ENCODE peak calls at places on chromosomes 2 and 18, in four cellular contexts. One of them, this sample, is unnamed.
A peak's percentile ranks its signal among the peaks of the same experiment; 100 is the strongest.

GRCh38 chr2:150609831-150610582 is 122.5 kb upstream of the RND3 start:
- DNase-seq in NCI-H2081: no peak
- DNase-seq in activated T-cell treated with anti-CD3 and anti-CD28 coated beads for 1 hour: no peak
- DNase-seq in ELR: peak; percentile 75
- DNase-seq in this sample: no peak

GRCh38 chr18:40962784-40963183 is 992.2 kb upstream of the PIK3C3 start:
- DNase-seq in activated T-cell treated with anti-CD3 and anti-CD28 coated beads for 1 hour: no peak
- DNase-seq in NCI-H2081: no peak
- DNase-seq in ELR: peak; percentile 58
- DNase-seq in this sample: peak; percentile 58

GRCh38 chr18:49017813-49018552 is 67.2 kb upstream of the SMAD7 start:
- DNase-seq in NCI-H2081: no peak
- DNase-seq in ELR: no peak
- DNase-seq in activated T-cell treated with anti-CD3 and anti-CD28 coated beads for 1 hour: no peak
- DNase-seq in this sample: no peak

GRCh38 chr2:42979416-42979869 is 187.1 kb upstream of the HAAO start:
- DNase-seq in NCI-H2081: no peak
- DNase-seq in activated T-cell treated with anti-CD3 and anti-CD28 coated beads for 1 hour: no peak
- DNase-seq in ELR: no peak
- DNase-seq in this sample: no peak

GRCh38 chr2:231138699-231139098 is 13.9 kb upstream of the HTR2B start:
- DNase-seq in ELR: no peak
- DNase-seq in activated T-cell treated with anti-CD3 and anti-CD28 coated beads for 1 hour: no peak
- DNase-seq in NCI-H2081: peak; percentile 80
- DNase-seq in this sample: no peak

GRCh38 chr2:7887441-7887840 is 794.4 kb upstream of the ID2 start:
- DNase-seq in NCI-H2081: no peak
- DNase-seq in activated T-cell treated with anti-CD3 and anti-CD28 coated beads for 1 hour: no peak
- DNase-seq in ELR: no peak
- DNase-seq in this sample: no peak

GRCh38 chr2:238919307-238919706 is 71.4 kb downstream of the TWIST2 start:
- DNase-seq in ELR: no peak
- DNase-seq in NCI-H2081: no peak
- DNase-seq in activated T-cell treated with anti-CD3 and anti-CD28 coated beads for 1 hour: no peak
- DNase-seq in this sample: no peak

GRCh38 chr2:226802573-226802972 is 3.0 kb upstream of the IRS1 start:
- DNase-seq in NCI-H2081: peak; percentile 76
- DNase-seq in ELR: peak; percentile 84
- DNase-seq in activated T-cell treated with anti-CD3 and anti-CD28 coated beads for 1 hour: no peak
- DNase-seq in this sample: peak; percentile 87

GRCh38 chr2:21748501-21748900 is 624.7 kb downstream of the TDRD15 start:
- DNase-seq in NCI-H2081: no peak
- DNase-seq in activated T-cell treated with anti-CD3 and anti-CD28 coated beads for 1 hour: no peak
- DNase-seq in ELR: no peak
- DNase-seq in this sample: no peak

GRCh38 chr2:189580267-189580661 is 322 bp downstream of the SLC40A1 start:
- DNase-seq in activated T-cell treated with anti-CD3 and anti-CD28 coated beads for 1 hour: no peak
- DNase-seq in NCI-H2081: no peak
- DNase-seq in ELR: peak; percentile 29
- DNase-seq in this sample: peak; percentile 2

GRCh38 chr2:46276652-46277051 is 20.6 kb upstream of the EPAS1 start:
- DNase-seq in NCI-H2081: no peak
- DNase-seq in activated T-cell treated with anti-CD3 and anti-CD28 coated beads for 1 hour: no peak
- DNase-seq in ELR: peak; percentile 56
- DNase-seq in this sample: peak; percentile 8

GRCh38 chr2:108244667-108245414 is 5.1 kb downstream of the SULT1C3 start:
- DNase-seq in ELR: no peak
- DNase-seq in NCI-H2081: no peak
- DNase-seq in activated T-cell treated with anti-CD3 and anti-CD28 coated beads for 1 hour: no peak
- DNase-seq in this sample: no peak

GRCh38 chr2:67476808-67477790 is 80.0 kb downstream of the ETAA1 start:
- DNase-seq in NCI-H2081: peak; percentile 35
- DNase-seq in activated T-cell treated with anti-CD3 and anti-CD28 coated beads for 1 hour: no peak
- DNase-seq in ELR: peak; percentile 61
- DNase-seq in this sample: peak; percentile 69

This sample was measured in epithelial cell of esophagus.